ENCODE peak calls at places on chromosomes 5 and 9, in ten cellular contexts. N, C, J, L, Z, U, D, P, T and F are unnamed samples.

GRCh38 chr5:429453-430188 is 13.4 kb upstream of the EXOC3 start:
- DNase-seq in N (no peak), C (peak), L (no peak), U (peak), P (no peak), T (no peak), J (no peak), Z (no peak), D (no peak), F (no peak)

GRCh38 chr5:79069488-79070001 is at the start of the genes BHMT2 and DMGDH:
- DNase-seq in P (peak), D (peak), N (no peak), U (no peak), L (peak), Z (no peak), T (no peak), J (no peak), C (no peak), F (no peak)

GRCh38 chr9:33198163-33198562 is 31.0 kb upstream of the B4GALT1 start:
- DNase-seq in J (peak), U (no peak), L (no peak), P (no peak), C (no peak), Z (no peak), T (peak), N (no peak), D (no peak), F (no peak)

GRCh38 chr5:124736111-124736813 is 10.2 kb downstream of the ZNF608 start:
- DNase-seq in D (no peak), L (no peak), N (no peak), T (no peak), C (no peak), P (no peak), U (no peak), Z (no peak), J (no peak), F (no peak)

GRCh38 chr5:153791339-153791738 is 247.4 kb downstream of the FAM114A2 start:
- DNase-seq in Z (no peak), N (no peak), T (no peak), P (no peak), U (no peak), D (no peak), C (no peak), J (no peak), L (no peak), F (no peak)

GRCh38 chr5:133925866-133926488 is 42.4 kb downstream of the C5orf15 start:
- DNase-seq in J (no peak), Z (no peak), C (no peak), L (no peak), U (peak), T (no peak), P (no peak), N (no peak), D (no peak), F (no peak)

GRCh38 chr5:144638802-144639201 is 468.1 kb downstream of the KCTD16 start:
- DNase-seq in U (no peak), J (no peak), D (no peak), P (no peak), C (no peak), N (peak), L (no peak), T (no peak), Z (no peak), F (no peak)

GRCh38 chr5:141914154-141914743 is 9.4 kb upstream of the DELE1 start:
- DNase-seq in N (peak), C (peak), P (peak), Z (no peak), D (peak), T (peak), J (no peak), L (peak), U (no peak), F (no peak)

GRCh38 chr9:80873861-80874260 is 815.5 kb downstream of the TLE1 start:
- DNase-seq in Z (no peak), L (no peak), C (no peak), U (no peak), D (no peak), P (no peak), J (no peak), N (no peak), T (no peak), F (no peak)

GRCh38 chr5:116454417-116454927 is 120.2 kb downstream of the SEMA6A start:
- DNase-seq in N (no peak), J (no peak), D (no peak), U (no peak), L (no peak), T (no peak), P (no peak), C (no peak), Z (no peak), F (no peak)

GRCh38 chr5:148979104-148979723 is 83.6 kb downstream of the SH3TC2 start:
- DNase-seq in L (peak), C (peak), T (no peak), U (peak), Z (no peak), D (no peak), N (no peak), P (peak), J (peak), F (no peak)

GRCh38 chr9:35856206-35856605 is 14.0 kb downstream of the OR13J1 start:
- DNase-seq in P (no peak), U (no peak), L (no peak), J (no peak), Z (no peak), C (no peak), D (no peak), T (no peak), N (no peak), F (no peak)

GRCh38 chr5:150694638-150695037 is 6.2 kb downstream of the RBM22 start:
- DNase-seq in U (no peak), L (no peak), P (no peak), T (no peak), C (no peak), D (no peak), Z (no peak), J (no peak), N (no peak), F (no peak)

GRCh38 chr9:31573561-31573960 is 810.9 kb upstream of the ACO1 start:
- DNase-seq in N (no peak), J (no peak), T (no peak), C (no peak), D (no peak), Z (no peak), L (no peak), P (no peak), U (no peak), F (no peak)

GRCh38 chr9:132780230-132781007 is 97.7 kb downstream of the AK8 start:
- DNase-seq in N (no peak), Z (no peak), T (no peak), J (no peak), P (no peak), L (no peak), U (no peak), C (no peak), D (no peak), F (no peak)

GRCh38 chr5:141848771-141849370 is 29.3 kb downstream of the PCDH1 start:
- DNase-seq in T (no peak), L (peak), N (no peak), P (peak), D (peak), U (peak), J (peak), Z (no peak), C (peak), F (no peak)

GRCh38 chr5:37015795-37016666 is 139.5 kb downstream of the NIPBL start:
- DNase-seq in P (no peak), L (no peak), C (no peak), N (no peak), U (peak), T (no peak), Z (no peak), J (no peak), D (no peak), F (no peak)

GRCh38 chr5:172142709-172143215 is 45.3 kb downstream of the STK10 start:
- DNase-seq in C (no peak), J (no peak), Z (no peak), P (no peak), U (no peak), D (no peak), L (no peak), T (no peak), N (no peak), F (no peak)

GRCh38 chr9:87675906-87676515 is 49.9 kb upstream of the CTSL start:
- DNase-seq in J (no peak), U (no peak), C (peak), D (no peak), T (no peak), P (no peak), Z (no peak), L (no peak), N (no peak), F (no peak)

GRCh38 chr5:96468956-96469355 is 35.9 kb upstream of the PCSK1 start:
- DNase-seq in T (no peak), P (no peak), C (no peak), N (no peak), J (no peak), L (no peak), U (no peak), D (no peak), Z (no peak), F (no peak)

GRCh38 chr5:179608131-179608581 is 15.3 kb downstream of the HNRNPH1 start:
- DNase-seq in P (no peak), C (no peak), Z (peak), U (no peak), L (no peak), N (no peak), T (no peak), J (no peak), D (no peak), F (no peak)

GRCh38 chr5:32725994-32726659 is 15.0 kb downstream of the NPR3 start:
- DNase-seq in N (no peak), T (no peak), C (no peak), P (no peak), Z (no peak), D (no peak), U (no peak), J (no peak), L (no peak), F (no peak)

GRCh38 chr9:23492126-23493002 is 333.7 kb downstream of the ELAVL2 start:
- DNase-seq in U (peak), L (no peak), T (peak), P (no peak), Z (no peak), D (peak), C (no peak), N (peak), J (no peak), F (no peak)

GRCh38 chr9:115730845-115731244 is 422.7 kb upstream of the PAPPA start:
- DNase-seq in L (no peak), U (no peak), Z (no peak), T (no peak), N (no peak), J (no peak), C (no peak), P (no peak), D (no peak), F (no peak)

GRCh38 chr5:151480859-151481258 is 33.5 kb downstream of the SLC36A1 start:
- DNase-seq in L (no peak), D (peak), C (no peak), U (no peak), T (no peak), Z (no peak), N (no peak), P (no peak), J (no peak), F (no peak)

GRCh38 chr5:172530406-172530805 is 76.1 kb upstream of the SH3PXD2B start:
- DNase-seq in J (no peak), T (no peak), Z (no peak), N (no peak), P (no peak), U (no peak), D (no peak), C (no peak), L (no peak), F (no peak)

GRCh38 chr9:4548796-4549725 is 58.8 kb downstream of the SLC1A1 start:
- DNase-seq in U (no peak), P (no peak), N (peak), J (no peak), Z (no peak), C (no peak), T (no peak), D (peak), L (no peak), F (no peak)

GRCh38 chr5:135739383-135739961 is 95.0 kb upstream of the SLC25A48 start:
- DNase-seq in D (no peak), L (no peak), U (no peak), P (no peak), J (no peak), Z (no peak), N (peak), T (no peak), C (no peak), F (no peak)

GRCh38 chr5:3789519-3790193 is 194.0 kb downstream of the IRX1 start:
- DNase-seq in U (no peak), D (peak), C (no peak), P (no peak), T (no peak), N (no peak), L (no peak), Z (no peak), J (no peak), F (no peak)

GRCh38 chr5:35545190-35545589 is 72.5 kb upstream of the SPEF2 start:
- DNase-seq in L (no peak), C (no peak), Z (no peak), U (no peak), P (no peak), J (no peak), N (no peak), D (no peak), T (no peak), F (no peak)

GRCh38 chr5:657570-657969 is 35.6 kb downstream of the TPPP start:
- DNase-seq in Z (no peak), C (no peak), J (no peak), U (peak), N (no peak), T (no peak), L (peak), P (peak), D (no peak), F (no peak)

GRCh38 chr5:12237837-12238575 is 333.8 kb upstream of the CTNND2 start:
- DNase-seq in J (no peak), N (no peak), T (no peak), P (no peak), L (no peak), Z (no peak), C (no peak), D (peak), U (no peak), F (no peak)

GRCh38 chr5:34580983-34581382 is 75.1 kb upstream of the RAI14 start:
- DNase-seq in J (no peak), N (no peak), T (no peak), L (no peak), D (no peak), Z (no peak), U (no peak), C (no peak), P (no peak), F (no peak)

GRCh38 chr5:145936401-145937131 is at the start of gene SH3RF2:
- DNase-seq in C (peak), N (peak), P (peak), L (peak), J (peak), Z (no peak), U (peak), D (peak), T (no peak), F (peak)

GRCh38 chr9:132798817-132799790 is 79.0 kb downstream of the AK8 start:
- DNase-seq in C (peak), J (no peak), N (peak), D (peak), T (no peak), P (peak), U (no peak), Z (no peak), L (no peak), F (no peak)

GRCh38 chr9:106588601-106589000 is 274.4 kb upstream of the ZNF462 start:
- DNase-seq in N (no peak), P (no peak), L (no peak), Z (no peak), D (peak), T (no peak), J (no peak), U (peak), C (no peak), F (no peak)

GRCh38 chr5:127615916-127616315 is 33.0 kb upstream of the CTXN3 start:
- DNase-seq in J (no peak), T (no peak), P (no peak), N (no peak), C (no peak), U (peak), L (no peak), D (no peak), Z (no peak), F (no peak)

GRCh38 chr9:128324401-128324800 is 1.8 kb downstream of the COQ4 start:
- DNase-seq in Z (no peak), U (no peak), N (no peak), P (no peak), C (no peak), J (no peak), T (no peak), L (no peak), D (no peak), F (no peak)

GRCh38 chr9:19156026-19156474 is 28.8 kb upstream of the PLIN2 start:
- DNase-seq in P (no peak), J (no peak), Z (no peak), D (no peak), C (no peak), U (no peak), N (no peak), T (no peak), L (no peak), F (no peak)

DNA sequence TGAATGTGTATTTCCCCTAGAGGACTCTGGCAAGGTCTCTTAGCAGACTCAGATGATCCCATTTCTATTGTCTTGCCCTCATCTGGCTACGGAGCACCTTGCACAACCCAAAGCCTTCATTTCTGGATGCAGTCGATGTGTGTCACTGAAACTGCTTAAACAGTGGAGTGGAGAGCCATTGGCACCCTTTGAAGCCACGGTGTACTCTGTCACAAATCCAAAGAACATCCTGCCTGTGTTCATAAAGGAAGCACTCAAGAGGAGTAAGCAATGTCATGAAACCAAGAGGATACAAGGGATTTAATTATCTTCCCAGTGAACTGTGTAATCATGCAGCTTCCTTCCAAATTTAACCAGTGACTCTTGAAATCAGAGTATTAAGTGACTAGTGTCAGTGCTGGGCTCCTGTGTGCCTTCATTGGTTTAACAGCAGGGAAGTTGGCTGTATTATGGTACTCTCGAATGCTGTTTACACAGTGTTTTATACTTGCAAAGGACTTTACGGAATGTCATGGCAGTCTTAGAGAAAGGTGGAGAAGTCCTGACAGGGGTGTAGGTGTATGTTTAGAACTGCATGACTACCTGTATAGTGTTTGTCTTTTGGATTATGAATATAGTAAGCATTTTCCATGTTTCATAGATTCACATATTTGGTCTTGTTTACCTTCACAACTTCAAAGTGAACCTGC is 41.9 kb downstream of the CD180 start:
- DNase-seq in P (no peak), U (no peak), D (no peak), Z (no peak), N (no peak), L (no peak), C (no peak), J (peak), T (no peak), F (no peak)
- H3K27ac ChIP-seq in P (no peak), U (no peak), D (no peak), Z (no peak), N (peak), L (no peak), C (no peak), J (peak), T (no peak), F (no peak)

DNA sequence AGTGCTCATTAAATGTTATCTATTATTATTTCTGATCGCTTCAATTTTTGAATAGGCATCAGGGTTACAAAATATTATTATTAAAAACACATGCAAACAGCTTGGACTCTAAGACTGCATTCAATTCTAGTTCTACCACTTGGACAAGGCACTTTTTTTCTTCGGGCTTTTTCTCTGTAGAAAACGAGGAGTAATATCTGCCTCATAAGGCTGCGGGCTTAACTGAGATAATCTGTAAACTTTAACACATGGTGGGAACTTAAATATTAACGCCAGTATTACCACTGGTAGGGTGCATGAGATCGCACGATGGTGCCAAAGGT is 511 bp upstream of the SPDL1 start:
- DNase-seq in Z (no peak), P (no peak), C (no peak), D (no peak), N (no peak), U (no peak), L (no peak), T (no peak), J (no peak), F (no peak)
- H3K27ac ChIP-seq in Z (peak), P (no peak), C (peak), D (no peak), N (no peak), U (peak), L (peak), T (peak), J (peak), F (no peak)

GRCh38 chr9:129609486-129610192 is 11.3 kb downstream of the C9orf50 start:
- DNase-seq in U (no peak), L (peak), C (peak), N (no peak), T (no peak), P (peak), Z (peak), J (no peak), D (no peak), F (no peak)

GRCh38 chr9:129610193-129610472 is 10.8 kb downstream of the C9orf50 start:
- DNase-seq in U (no peak), D (no peak), Z (no peak), N (no peak), P (no peak), C (no peak), J (no peak), T (no peak), L (no peak), F (no peak)

GRCh38 chr9:129607026-129607397 is 13.9 kb downstream of the C9orf50 start:
- DNase-seq in T (no peak), L (no peak), P (no peak), D (no peak), C (no peak), J (no peak), U (no peak), Z (no peak), N (no peak), F (no peak)

GRCh38 chr9:129610473-129611301 is 10.2 kb downstream of the C9orf50 start:
- DNase-seq in Z (peak), C (peak), L (peak), N (peak), U (peak), J (peak), D (peak), P (peak), T (peak), F (peak)

GRCh38 chr9:129608561-129609481 is 12.1 kb downstream of the C9orf50 start:
- DNase-seq in U (no peak), D (no peak), J (no peak), L (peak), T (no peak), Z (no peak), N (no peak), C (peak), P (no peak), F (no peak)
- H3K27ac ChIP-seq in U (peak), D (no peak), J (peak), L (peak), T (no peak), Z (no peak), N (peak), C (peak), P (peak), F (no peak)

GRCh38 chr9:75168270-75169185 is 80.2 kb downstream of the OSTF1 start:
- DNase-seq in U (no peak), Z (no peak), D (no peak), L (no peak), P (no peak), N (no peak), J (no peak), T (no peak), C (no peak), F (no peak)

GRCh38 chr9:75167281-75167680 is 79.0 kb downstream of the OSTF1 start:
- DNase-seq in U (no peak), N (no peak), J (no peak), C (no peak), L (no peak), D (no peak), T (no peak), P (no peak), Z (no peak), F (no peak)

GRCh38 chr9:75164573-75164972 is 76.3 kb downstream of the OSTF1 start:
- DNase-seq in J (no peak), Z (no peak), P (no peak), N (no peak), C (no peak), L (no peak), T (no peak), D (no peak), U (no peak), F (no peak)

GRCh38 chr9:75170898-75171360 is 82.6 kb downstream of the OSTF1 start:
- DNase-seq in P (no peak), Z (no peak), C (no peak), D (no peak), N (no peak), J (no peak), L (no peak), T (no peak), U (no peak), F (no peak)

GRCh38 chr9:75169623-75170022 is 81.3 kb downstream of the OSTF1 start:
- DNase-seq in P (no peak), C (no peak), L (no peak), J (no peak), Z (no peak), D (no peak), U (peak), N (no peak), T (no peak), F (no peak)
- H3K27ac ChIP-seq in P (no peak), C (no peak), L (no peak), J (no peak), Z (no peak), D (peak), U (no peak), N (no peak), T (no peak), F (no peak)